ENCODE peak calls at places on chromosome 5, in ten cellular contexts. One of them, this sample, is unnamed.

GRCh38 chr5:59744531-59744992 is 149.0 kb downstream of the PDE4D start:
- DNase-seq in A549: peak
- DNase-seq in Peyer's patch: no peak
- DNase-seq in esophagus muscularis mucosa: no peak
- DNase-seq in upper lobe of left lung: no peak
- DNase-seq in stomach: no peak
- DNase-seq in heart left ventricle: no peak
- DNase-seq in HCT116: no peak
- DNase-seq in tibial nerve: no peak
- DNase-seq in transverse colon: no peak
- DNase-seq in this sample: no peak

GRCh38 chr5:4716786-4717185 is 423.3 kb upstream of the ADAMTS16 start:
- DNase-seq in transverse colon: no peak
- DNase-seq in HCT116: no peak
- DNase-seq in A549: no peak
- DNase-seq in tibial nerve: no peak
- DNase-seq in esophagus muscularis mucosa: no peak
- DNase-seq in Peyer's patch: no peak
- DNase-seq in upper lobe of left lung: no peak
- DNase-seq in stomach: no peak
- DNase-seq in heart left ventricle: no peak
- DNase-seq in this sample: no peak

GRCh38 chr5:82413302-82414042 is 135.3 kb upstream of the RPS23 start:
- DNase-seq in Peyer's patch: no peak
- DNase-seq in stomach: no peak
- DNase-seq in upper lobe of left lung: no peak
- DNase-seq in A549: no peak
- DNase-seq in heart left ventricle: no peak
- DNase-seq in esophagus muscularis mucosa: no peak
- DNase-seq in transverse colon: no peak
- DNase-seq in HCT116: no peak
- DNase-seq in tibial nerve: no peak
- DNase-seq in this sample: no peak

GRCh38 chr5:128213340-128213739 is 129.8 kb downstream of the SLC12A2 start:
- DNase-seq in heart left ventricle: no peak
- DNase-seq in tibial nerve: no peak
- DNase-seq in HCT116: peak
- DNase-seq in upper lobe of left lung: no peak
- DNase-seq in esophagus muscularis mucosa: no peak
- DNase-seq in transverse colon: peak
- DNase-seq in Peyer's patch: peak
- DNase-seq in A549: peak
- DNase-seq in stomach: peak
- DNase-seq in this sample: peak

GRCh38 chr5:145204741-145205140 is 630.4 kb downstream of the PRELID2 start:
- DNase-seq in tibial nerve: no peak
- DNase-seq in Peyer's patch: no peak
- DNase-seq in upper lobe of left lung: no peak
- DNase-seq in heart left ventricle: no peak
- DNase-seq in esophagus muscularis mucosa: no peak
- DNase-seq in A549: no peak
- DNase-seq in stomach: peak
- DNase-seq in transverse colon: no peak
- DNase-seq in HCT116: no peak
- DNase-seq in this sample: no peak

GRCh38 chr5:75324791-75325190 is 12.2 kb upstream of the HMGCR start:
- DNase-seq in tibial nerve: no peak
- DNase-seq in transverse colon: no peak
- DNase-seq in HCT116: no peak
- DNase-seq in Peyer's patch: no peak
- DNase-seq in upper lobe of left lung: no peak
- DNase-seq in stomach: no peak
- DNase-seq in A549: no peak
- DNase-seq in esophagus muscularis mucosa: no peak
- DNase-seq in heart left ventricle: no peak
- DNase-seq in this sample: no peak

GRCh38 chr5:124460666-124461065 is 285.8 kb downstream of the ZNF608 start:
- DNase-seq in Peyer's patch: no peak
- DNase-seq in HCT116: no peak
- DNase-seq in upper lobe of left lung: no peak
- DNase-seq in tibial nerve: no peak
- DNase-seq in esophagus muscularis mucosa: no peak
- DNase-seq in heart left ventricle: no peak
- DNase-seq in transverse colon: no peak
- DNase-seq in A549: no peak
- DNase-seq in stomach: no peak
- DNase-seq in this sample: no peak

GRCh38 chr5:174411513-174411819 is 312.9 kb upstream of the MSX2 start:
- DNase-seq in tibial nerve: no peak
- DNase-seq in esophagus muscularis mucosa: peak
- DNase-seq in A549: no peak
- DNase-seq in transverse colon: no peak
- DNase-seq in heart left ventricle: no peak
- DNase-seq in Peyer's patch: no peak
- DNase-seq in HCT116: no peak
- DNase-seq in upper lobe of left lung: no peak
- DNase-seq in stomach: no peak
- DNase-seq in this sample: no peak

GRCh38 chr5:53367727-53368126 is 112.7 kb upstream of the FST start:
- DNase-seq in Peyer's patch: no peak
- DNase-seq in tibial nerve: no peak
- DNase-seq in upper lobe of left lung: no peak
- DNase-seq in heart left ventricle: no peak
- DNase-seq in esophagus muscularis mucosa: no peak
- DNase-seq in transverse colon: no peak
- DNase-seq in A549: no peak
- DNase-seq in stomach: no peak
- DNase-seq in HCT116: no peak
- DNase-seq in this sample: no peak

GRCh38 chr5:55324815-55325418 is 17.1 kb downstream of the MTREX start:
- DNase-seq in upper lobe of left lung: no peak
- DNase-seq in Peyer's patch: no peak
- DNase-seq in tibial nerve: no peak
- DNase-seq in stomach: no peak
- DNase-seq in esophagus muscularis mucosa: no peak
- DNase-seq in A549: peak
- DNase-seq in transverse colon: no peak
- DNase-seq in heart left ventricle: no peak
- DNase-seq in HCT116: peak
- DNase-seq in this sample: peak

GRCh38 chr5:148398698-148399121 is 15.0 kb downstream of the FBXO38 start:
- DNase-seq in Peyer's patch: no peak
- DNase-seq in heart left ventricle: no peak
- DNase-seq in esophagus muscularis mucosa: no peak
- DNase-seq in transverse colon: no peak
- DNase-seq in HCT116: no peak
- DNase-seq in tibial nerve: no peak
- DNase-seq in upper lobe of left lung: no peak
- DNase-seq in stomach: no peak
- DNase-seq in A549: no peak
- DNase-seq in this sample: no peak

GRCh38 chr5:109852371-109853160 is 162.8 kb downstream of the MAN2A1 start:
- DNase-seq in A549: no peak
- DNase-seq in tibial nerve: no peak
- DNase-seq in HCT116: no peak
- DNase-seq in stomach: no peak
- DNase-seq in heart left ventricle: no peak
- DNase-seq in upper lobe of left lung: no peak
- DNase-seq in Peyer's patch: no peak
- DNase-seq in esophagus muscularis mucosa: no peak
- DNase-seq in transverse colon: no peak
- DNase-seq in this sample: no peak

GRCh38 chr5:159440948-159441347 is 110.7 kb upstream of the IL12B start:
- DNase-seq in heart left ventricle: no peak
- DNase-seq in transverse colon: no peak
- DNase-seq in esophagus muscularis mucosa: no peak
- DNase-seq in A549: no peak
- DNase-seq in tibial nerve: no peak
- DNase-seq in Peyer's patch: no peak
- DNase-seq in HCT116: no peak
- DNase-seq in stomach: no peak
- DNase-seq in upper lobe of left lung: no peak
- DNase-seq in this sample: no peak

GRCh38 chr5:166068547-166069335 is 2222.7 kb upstream of the WWC1 start:
- DNase-seq in A549: no peak
- DNase-seq in heart left ventricle: no peak
- DNase-seq in Peyer's patch: no peak
- DNase-seq in upper lobe of left lung: no peak
- DNase-seq in tibial nerve: no peak
- DNase-seq in esophagus muscularis mucosa: no peak
- DNase-seq in stomach: no peak
- DNase-seq in HCT116: no peak
- DNase-seq in transverse colon: no peak
- DNase-seq in this sample: no peak

GRCh38 chr5:126681970-126682369 is 81.2 kb downstream of the PHAX start:
- DNase-seq in upper lobe of left lung: no peak
- DNase-seq in stomach: no peak
- DNase-seq in transverse colon: no peak
- DNase-seq in Peyer's patch: no peak
- DNase-seq in esophagus muscularis mucosa: no peak
- DNase-seq in tibial nerve: no peak
- DNase-seq in HCT116: no peak
- DNase-seq in A549: no peak
- DNase-seq in heart left ventricle: no peak
- DNase-seq in this sample: no peak

GRCh38 chr5:74594172-74595040 is 46.1 kb downstream of the ENC1 start:
- DNase-seq in esophagus muscularis mucosa: no peak
- DNase-seq in Peyer's patch: no peak
- DNase-seq in heart left ventricle: no peak
- DNase-seq in transverse colon: no peak
- DNase-seq in upper lobe of left lung: no peak
- DNase-seq in A549: no peak
- DNase-seq in stomach: no peak
- DNase-seq in tibial nerve: no peak
- DNase-seq in HCT116: no peak
- DNase-seq in this sample: no peak

GRCh38 chr5:181152406-181152805 is 5.0 kb downstream of the OR2V2 start:
- DNase-seq in Peyer's patch: no peak
- DNase-seq in tibial nerve: no peak
- DNase-seq in HCT116: no peak
- DNase-seq in stomach: no peak
- DNase-seq in transverse colon: no peak
- DNase-seq in upper lobe of left lung: no peak
- DNase-seq in esophagus muscularis mucosa: no peak
- DNase-seq in heart left ventricle: no peak
- DNase-seq in A549: peak
- DNase-seq in this sample: no peak

GRCh38 chr5:1471240-1471853 is 26.1 kb upstream of the SLC6A3 start:
- DNase-seq in esophagus muscularis mucosa: no peak
- DNase-seq in stomach: no peak
- DNase-seq in Peyer's patch: peak
- DNase-seq in upper lobe of left lung: peak
- DNase-seq in transverse colon: no peak
- DNase-seq in tibial nerve: no peak
- DNase-seq in heart left ventricle: no peak
- DNase-seq in HCT116: no peak
- DNase-seq in A549: no peak
- DNase-seq in this sample: no peak
- TF ChIP-seq POLR2A in esophagus muscularis mucosa: no peak
- TF ChIP-seq POLR2A in stomach: no peak
- TF ChIP-seq POLR2A in Peyer's patch: no peak
- TF ChIP-seq POLR2A in upper lobe of left lung: no peak
- TF ChIP-seq POLR2A in transverse colon: no peak
- TF ChIP-seq POLR2A in tibial nerve: no peak
- TF ChIP-seq POLR2A in heart left ventricle: no peak
- TF ChIP-seq POLR2A in HCT116: no peak
- TF ChIP-seq POLR2A in A549: no peak
- TF ChIP-seq POLR2A in this sample: no peak

GRCh38 chr5:142324871-142325676 is at the start of gene SPRY4:
- DNase-seq in Peyer's patch: peak
- DNase-seq in esophagus muscularis mucosa: peak
- DNase-seq in A549: peak
- DNase-seq in HCT116: peak
- DNase-seq in transverse colon: peak
- DNase-seq in stomach: peak
- DNase-seq in upper lobe of left lung: peak
- DNase-seq in tibial nerve: peak
- DNase-seq in heart left ventricle: peak
- DNase-seq in this sample: peak
- TF ChIP-seq POLR2A in Peyer's patch: peak
- TF ChIP-seq POLR2A in esophagus muscularis mucosa: peak
- TF ChIP-seq POLR2A in A549: peak
- TF ChIP-seq POLR2A in HCT116: peak
- TF ChIP-seq POLR2A in transverse colon: peak
- TF ChIP-seq POLR2A in stomach: no peak
- TF ChIP-seq POLR2A in upper lobe of left lung: peak
- TF ChIP-seq POLR2A in tibial nerve: peak
- TF ChIP-seq POLR2A in heart left ventricle: peak
- TF ChIP-seq POLR2A in this sample: peak

GRCh38 chr5:856531-857425 is 6.0 kb upstream of the ZDHHC11 start:
- DNase-seq in upper lobe of left lung: no peak
- DNase-seq in Peyer's patch: no peak
- DNase-seq in esophagus muscularis mucosa: no peak
- DNase-seq in heart left ventricle: peak
- DNase-seq in tibial nerve: no peak
- DNase-seq in A549: no peak
- DNase-seq in HCT116: no peak
- DNase-seq in transverse colon: no peak
- DNase-seq in stomach: no peak
- DNase-seq in this sample: no peak
- TF ChIP-seq POLR2A in upper lobe of left lung: no peak
- TF ChIP-seq POLR2A in Peyer's patch: no peak
- TF ChIP-seq POLR2A in esophagus muscularis mucosa: no peak
- TF ChIP-seq POLR2A in heart left ventricle: no peak
- TF ChIP-seq POLR2A in tibial nerve: no peak
- TF ChIP-seq POLR2A in A549: no peak
- TF ChIP-seq POLR2A in HCT116: no peak
- TF ChIP-seq POLR2A in transverse colon: no peak
- TF ChIP-seq POLR2A in stomach: no peak
- TF ChIP-seq POLR2A in this sample: no peak

DNA sequence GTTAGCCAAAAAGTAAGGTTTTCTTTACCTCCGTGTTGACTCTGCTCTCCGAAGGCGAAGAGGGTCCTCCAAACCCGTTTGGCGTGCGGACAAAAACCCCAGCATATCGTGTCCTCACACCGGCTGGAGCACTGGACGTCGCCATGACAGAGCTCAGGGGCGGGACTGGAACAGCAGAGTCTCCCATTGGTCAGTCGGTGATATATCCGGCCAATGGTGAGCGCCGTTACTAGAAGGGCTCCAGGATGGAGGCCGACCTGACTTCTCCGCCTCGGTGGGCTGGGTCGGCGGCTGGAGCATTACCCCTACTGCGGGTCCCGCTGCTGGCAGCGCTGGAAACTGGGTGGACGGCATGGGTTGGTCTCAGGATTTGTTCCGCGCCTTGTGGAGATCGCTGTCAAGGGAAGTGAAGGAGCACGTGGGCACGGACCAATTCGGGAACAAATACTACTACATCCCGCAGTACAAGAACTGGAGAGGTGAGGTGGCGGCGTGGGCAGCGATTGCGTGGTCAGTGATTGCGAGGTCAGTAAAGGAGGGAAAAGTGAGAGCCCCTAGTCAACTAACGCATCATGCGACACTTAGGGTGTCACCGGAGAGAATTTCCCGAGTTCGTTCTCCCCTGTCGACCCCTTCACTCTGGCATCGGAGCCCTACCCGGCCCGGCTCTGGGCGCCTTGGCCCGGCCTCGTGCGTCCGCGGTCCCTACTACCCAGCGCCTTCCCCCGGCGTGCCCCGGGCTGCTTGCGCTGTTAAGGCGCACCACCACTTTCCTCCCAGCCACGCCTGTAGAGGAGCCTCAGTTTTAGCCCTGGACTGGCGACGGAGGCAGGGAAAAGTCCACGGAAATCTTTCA is at the start of the genes ERCC8 and NDUFAF2:
- DNase-seq in Peyer's patch: peak
- DNase-seq in upper lobe of left lung: peak
- DNase-seq in A549: peak
- DNase-seq in esophagus muscularis mucosa: peak
- DNase-seq in transverse colon: peak
- DNase-seq in heart left ventricle: peak
- DNase-seq in stomach: peak
- DNase-seq in HCT116: peak
- DNase-seq in tibial nerve: peak
- DNase-seq in this sample: peak
- TF ChIP-seq POLR2A in Peyer's patch: peak
- TF ChIP-seq POLR2A in upper lobe of left lung: no peak
- TF ChIP-seq POLR2A in A549: peak
- TF ChIP-seq POLR2A in esophagus muscularis mucosa: no peak
- TF ChIP-seq POLR2A in transverse colon: peak
- TF ChIP-seq POLR2A in heart left ventricle: peak
- TF ChIP-seq POLR2A in stomach: no peak
- TF ChIP-seq POLR2A in HCT116: peak
- TF ChIP-seq POLR2A in tibial nerve: peak
- TF ChIP-seq POLR2A in this sample: peak

This sample was measured in erythroblast.